ENCODE peak calls at places on chromosomes 4 and X, in seven cellular contexts. One of them, this sample, is unnamed.

GRCh38 chr4:1201851-1202525 is 29.6 kb upstream of the SPON2 start:
- DNase-seq in fibroblast of lung: peak; percentile 98
- DNase-seq in small intestine: peak; percentile 77
- DNase-seq in endothelial cell of umbilical vein: no peak
- DNase-seq in endodermal cell: peak; percentile 30
- DNase-seq in CD4-positive, alpha-beta T cell: peak; percentile 81
- DNase-seq in CD4-positive, alpha-beta memory T cell: peak; percentile 92
- DNase-seq in this sample: no peak

GRCh38 chr4:76035146-76035545 is 724 bp downstream of the CXCL11 start:
- DNase-seq in endothelial cell of umbilical vein: no peak
- DNase-seq in fibroblast of lung: no peak
- DNase-seq in endodermal cell: no peak
- DNase-seq in CD4-positive, alpha-beta T cell: no peak
- DNase-seq in CD4-positive, alpha-beta memory T cell: no peak
- DNase-seq in small intestine: no peak
- DNase-seq in this sample: no peak

GRCh38 chr4:147984065-147984777 is 252.3 kb downstream of the ARHGAP10 start:
- DNase-seq in CD4-positive, alpha-beta memory T cell: no peak
- DNase-seq in endodermal cell: peak; percentile 87
- DNase-seq in CD4-positive, alpha-beta T cell: no peak
- DNase-seq in small intestine: peak; percentile 35
- DNase-seq in endothelial cell of umbilical vein: peak; percentile 63
- DNase-seq in fibroblast of lung: peak; percentile 58
- DNase-seq in this sample: no peak

GRCh38 chr4:76585897-76586360 is 150.9 kb downstream of the SHROOM3 start:
- DNase-seq in small intestine: peak; percentile 97
- DNase-seq in CD4-positive, alpha-beta memory T cell: no peak
- DNase-seq in fibroblast of lung: no peak
- DNase-seq in endothelial cell of umbilical vein: peak; percentile 62
- DNase-seq in endodermal cell: peak; percentile 99
- DNase-seq in CD4-positive, alpha-beta T cell: no peak
- DNase-seq in this sample: no peak

GRCh38 chr4:15013585-15013984 is 11.3 kb downstream of the CPEB2 start:
- DNase-seq in endothelial cell of umbilical vein: no peak
- DNase-seq in endodermal cell: no peak
- DNase-seq in small intestine: no peak
- DNase-seq in CD4-positive, alpha-beta T cell: no peak
- DNase-seq in CD4-positive, alpha-beta memory T cell: no peak
- DNase-seq in fibroblast of lung: peak; percentile 44
- DNase-seq in this sample: no peak

GRCh38 chrX:28628101-28628500 is 40.9 kb downstream of the IL1RAPL1 start:
- DNase-seq in endothelial cell of umbilical vein: no peak
- DNase-seq in small intestine: no peak
- DNase-seq in fibroblast of lung: peak; percentile 2
- DNase-seq in CD4-positive, alpha-beta T cell: no peak
- DNase-seq in CD4-positive, alpha-beta memory T cell: no peak
- DNase-seq in endodermal cell: no peak
- DNase-seq in this sample: no peak

GRCh38 chr4:128782875-128783614 is 26.5 kb upstream of the JADE1 start:
- DNase-seq in CD4-positive, alpha-beta T cell: no peak
- DNase-seq in CD4-positive, alpha-beta memory T cell: no peak
- DNase-seq in small intestine: no peak
- DNase-seq in fibroblast of lung: no peak
- DNase-seq in endodermal cell: no peak
- DNase-seq in endothelial cell of umbilical vein: no peak
- DNase-seq in this sample: no peak

GRCh38 chr4:76806336-76806735 is 91.6 kb downstream of the SOWAHB start:
- DNase-seq in small intestine: no peak
- DNase-seq in CD4-positive, alpha-beta T cell: no peak
- DNase-seq in endodermal cell: no peak
- DNase-seq in CD4-positive, alpha-beta memory T cell: no peak
- DNase-seq in endothelial cell of umbilical vein: no peak
- DNase-seq in fibroblast of lung: no peak
- DNase-seq in this sample: no peak

GRCh38 chr4:184599492-184600135 is 49.6 kb downstream of the CASP3 start:
- DNase-seq in endodermal cell: no peak
- DNase-seq in endothelial cell of umbilical vein: no peak
- DNase-seq in CD4-positive, alpha-beta T cell: no peak
- DNase-seq in small intestine: no peak
- DNase-seq in CD4-positive, alpha-beta memory T cell: no peak
- DNase-seq in fibroblast of lung: peak; percentile 80
- DNase-seq in this sample: no peak

GRCh38 chrX:1598876-1599790 is 7.7 kb downstream of the AKAP17A start:
- DNase-seq in CD4-positive, alpha-beta T cell: no peak
- DNase-seq in small intestine: no peak
- DNase-seq in CD4-positive, alpha-beta memory T cell: no peak
- DNase-seq in endothelial cell of umbilical vein: no peak
- DNase-seq in fibroblast of lung: no peak
- DNase-seq in endodermal cell: peak; percentile 24
- DNase-seq in this sample: no peak

GRCh38 chr4:183175631-183176232 is 76.7 kb downstream of the WWC2 start:
- DNase-seq in CD4-positive, alpha-beta T cell: no peak
- DNase-seq in fibroblast of lung: no peak
- DNase-seq in CD4-positive, alpha-beta memory T cell: no peak
- DNase-seq in endodermal cell: no peak
- DNase-seq in small intestine: no peak
- DNase-seq in endothelial cell of umbilical vein: peak; percentile 68
- DNase-seq in this sample: no peak

GRCh38 chr4:103867311-103867710 is 147.5 kb upstream of the TACR3 start:
- DNase-seq in CD4-positive, alpha-beta T cell: no peak
- DNase-seq in endodermal cell: no peak
- DNase-seq in CD4-positive, alpha-beta memory T cell: no peak
- DNase-seq in small intestine: no peak
- DNase-seq in endothelial cell of umbilical vein: no peak
- DNase-seq in fibroblast of lung: no peak
- DNase-seq in this sample: no peak

GRCh38 chr4:184356366-184356765 is 118.0 kb downstream of the IRF2 start:
- DNase-seq in endothelial cell of umbilical vein: no peak
- DNase-seq in fibroblast of lung: no peak
- DNase-seq in endodermal cell: peak; percentile 18
- DNase-seq in CD4-positive, alpha-beta T cell: no peak
- DNase-seq in small intestine: no peak
- DNase-seq in CD4-positive, alpha-beta memory T cell: no peak
- DNase-seq in this sample: no peak

GRCh38 chrX:119880076-119880475 is 8.4 kb downstream of the NDUFA1 start:
- DNase-seq in endodermal cell: no peak
- DNase-seq in CD4-positive, alpha-beta memory T cell: no peak
- DNase-seq in CD4-positive, alpha-beta T cell: no peak
- DNase-seq in endothelial cell of umbilical vein: no peak
- DNase-seq in fibroblast of lung: no peak
- DNase-seq in small intestine: no peak
- DNase-seq in this sample: no peak

GRCh38 chr4:81510643-81511189 is 39.0 kb upstream of the RASGEF1B start:
- DNase-seq in small intestine: no peak
- DNase-seq in CD4-positive, alpha-beta T cell: no peak
- DNase-seq in fibroblast of lung: no peak
- DNase-seq in CD4-positive, alpha-beta memory T cell: no peak
- DNase-seq in endodermal cell: no peak
- DNase-seq in endothelial cell of umbilical vein: no peak
- DNase-seq in this sample: no peak

GRCh38 chr4:174592985-174593335 is 70.7 kb upstream of the HPGD start:
- DNase-seq in endothelial cell of umbilical vein: no peak
- DNase-seq in fibroblast of lung: peak; percentile 78
- DNase-seq in CD4-positive, alpha-beta memory T cell: no peak
- DNase-seq in small intestine: no peak
- DNase-seq in CD4-positive, alpha-beta T cell: no peak
- DNase-seq in endodermal cell: no peak
- DNase-seq in this sample: no peak

GRCh38 chrX:850471-850916 is 219.9 kb downstream of the SHOX start:
- DNase-seq in small intestine: no peak
- DNase-seq in CD4-positive, alpha-beta memory T cell: no peak
- DNase-seq in CD4-positive, alpha-beta T cell: no peak
- DNase-seq in endodermal cell: peak; percentile 52
- DNase-seq in endothelial cell of umbilical vein: no peak
- DNase-seq in fibroblast of lung: no peak
- DNase-seq in this sample: no peak

GRCh38 chrX:136126892-136127406 is 20.4 kb upstream of the FHL1 start:
- DNase-seq in endodermal cell: no peak
- DNase-seq in CD4-positive, alpha-beta memory T cell: no peak
- DNase-seq in fibroblast of lung: peak; percentile 26
- DNase-seq in endothelial cell of umbilical vein: no peak
- DNase-seq in small intestine: no peak
- DNase-seq in CD4-positive, alpha-beta T cell: no peak
- DNase-seq in this sample: no peak

GRCh38 chrX:137194164-137194563 is 160.4 kb upstream of the GPR101 start:
- DNase-seq in CD4-positive, alpha-beta T cell: no peak
- DNase-seq in endodermal cell: peak; percentile 85
- DNase-seq in fibroblast of lung: peak; percentile 27
- DNase-seq in endothelial cell of umbilical vein: peak; percentile 5
- DNase-seq in CD4-positive, alpha-beta memory T cell: no peak
- DNase-seq in small intestine: peak; percentile 10
- DNase-seq in this sample: no peak

GRCh38 chr4:155809835-155810234 is 51.0 kb downstream of the GUCY1B1 start:
- DNase-seq in endothelial cell of umbilical vein: peak; percentile 58
- DNase-seq in CD4-positive, alpha-beta T cell: no peak
- DNase-seq in CD4-positive, alpha-beta memory T cell: no peak
- DNase-seq in small intestine: peak; percentile 81
- DNase-seq in fibroblast of lung: peak; percentile 95
- DNase-seq in endodermal cell: no peak
- DNase-seq in this sample: no peak

GRCh38 chrX:139194571-139195280 is 335.8 kb upstream of the F9 start:
- DNase-seq in endodermal cell: peak; percentile 62
- DNase-seq in small intestine: peak; percentile 5
- DNase-seq in fibroblast of lung: no peak
- DNase-seq in CD4-positive, alpha-beta T cell: no peak
- DNase-seq in CD4-positive, alpha-beta memory T cell: no peak
- DNase-seq in endothelial cell of umbilical vein: no peak
- DNase-seq in this sample: no peak

GRCh38 chr4:77697860-77698599 is 92.4 kb downstream of the CXCL13 start:
- DNase-seq in CD4-positive, alpha-beta T cell: no peak
- DNase-seq in endodermal cell: peak; percentile 75
- DNase-seq in CD4-positive, alpha-beta memory T cell: no peak
- DNase-seq in small intestine: peak; percentile 89
- DNase-seq in endothelial cell of umbilical vein: peak; percentile 89
- DNase-seq in fibroblast of lung: peak; percentile 85
- DNase-seq in this sample: peak; percentile 12

GRCh38 chr4:24988776-24989175 is 42.0 kb downstream of the LGI2 start:
- DNase-seq in endothelial cell of umbilical vein: peak; percentile 61
- DNase-seq in small intestine: no peak
- DNase-seq in CD4-positive, alpha-beta memory T cell: no peak
- DNase-seq in endodermal cell: peak; percentile 87
- DNase-seq in CD4-positive, alpha-beta T cell: no peak
- DNase-seq in fibroblast of lung: peak; percentile 62
- DNase-seq in this sample: no peak

GRCh38 chr4:98260047-98260578 is 1.1 kb upstream of the RAP1GDS1 start:
- DNase-seq in CD4-positive, alpha-beta memory T cell: no peak
- DNase-seq in CD4-positive, alpha-beta T cell: peak; percentile 8
- DNase-seq in fibroblast of lung: no peak
- DNase-seq in endothelial cell of umbilical vein: peak; percentile 58
- DNase-seq in small intestine: peak; percentile 65
- DNase-seq in endodermal cell: peak; percentile 87
- DNase-seq in this sample: peak; percentile 64

GRCh38 chr4:153589703-153590595 is 94.1 kb upstream of the TLR2 start:
- DNase-seq in small intestine: no peak
- DNase-seq in endothelial cell of umbilical vein: no peak
- DNase-seq in endodermal cell: no peak
- DNase-seq in CD4-positive, alpha-beta memory T cell: no peak
- DNase-seq in fibroblast of lung: no peak
- DNase-seq in CD4-positive, alpha-beta T cell: no peak
- DNase-seq in this sample: no peak

GRCh38 chr4:26015133-26015651 is 101.2 kb downstream of the SMIM20 start:
- DNase-seq in small intestine: no peak
- DNase-seq in endodermal cell: peak; percentile 45
- DNase-seq in CD4-positive, alpha-beta T cell: no peak
- DNase-seq in CD4-positive, alpha-beta memory T cell: no peak
- DNase-seq in fibroblast of lung: peak; percentile 89
- DNase-seq in endothelial cell of umbilical vein: no peak
- DNase-seq in this sample: no peak

GRCh38 chrX:131841496-131842410 is 181.3 kb upstream of the STK26 start:
- DNase-seq in endodermal cell: peak; percentile 76
- DNase-seq in small intestine: peak; percentile 33
- DNase-seq in CD4-positive, alpha-beta T cell: no peak
- DNase-seq in fibroblast of lung: peak; percentile 50
- DNase-seq in CD4-positive, alpha-beta memory T cell: no peak
- DNase-seq in endothelial cell of umbilical vein: peak; percentile 19
- DNase-seq in this sample: no peak

GRCh38 chr4:4386736-4387392 is at the start of gene NSG1:
- DNase-seq in small intestine: no peak
- DNase-seq in endothelial cell of umbilical vein: no peak
- DNase-seq in endodermal cell: peak; percentile 80
- DNase-seq in CD4-positive, alpha-beta T cell: no peak
- DNase-seq in fibroblast of lung: no peak
- DNase-seq in CD4-positive, alpha-beta memory T cell: peak; percentile 66
- DNase-seq in this sample: no peak

GRCh38 chr4:8273450-8273849 is 3.9 kb downstream of the HTRA3 start:
- DNase-seq in fibroblast of lung: no peak
- DNase-seq in CD4-positive, alpha-beta memory T cell: no peak
- DNase-seq in endothelial cell of umbilical vein: no peak
- DNase-seq in small intestine: no peak
- DNase-seq in CD4-positive, alpha-beta T cell: no peak
- DNase-seq in endodermal cell: no peak
- DNase-seq in this sample: no peak
- H3K27ac ChIP-seq in fibroblast of lung: no peak overlapping the region
- H3K27ac ChIP-seq in CD4-positive, alpha-beta memory T cell: no peak overlapping the region
- H3K27ac ChIP-seq in endothelial cell of umbilical vein: no peak overlapping the region
- H3K27ac ChIP-seq in small intestine: peak overlapping the region; percentile 54
- H3K27ac ChIP-seq in CD4-positive, alpha-beta T cell: no peak overlapping the region
- H3K27ac ChIP-seq in endodermal cell: no peak overlapping the region
- H3K27ac ChIP-seq in this sample: no peak overlapping the region

GRCh38 chr4:6938237-6938636 is 28.6 kb downstream of the TBC1D14 start:
- DNase-seq in endothelial cell of umbilical vein: peak; percentile 61
- DNase-seq in fibroblast of lung: no peak
- DNase-seq in endodermal cell: no peak
- DNase-seq in CD4-positive, alpha-beta T cell: no peak
- DNase-seq in small intestine: no peak
- DNase-seq in CD4-positive, alpha-beta memory T cell: no peak
- DNase-seq in this sample: peak; percentile 30
- H3K27ac ChIP-seq in endothelial cell of umbilical vein: no peak overlapping the region
- H3K27ac ChIP-seq in fibroblast of lung: no peak overlapping the region
- H3K27ac ChIP-seq in endodermal cell: no peak overlapping the region
- H3K27ac ChIP-seq in CD4-positive, alpha-beta T cell: peak overlapping the region; percentile 45
- H3K27ac ChIP-seq in small intestine: peak overlapping the region; percentile 9
- H3K27ac ChIP-seq in CD4-positive, alpha-beta memory T cell: no peak overlapping the region
- H3K27ac ChIP-seq in this sample: peak overlapping the region; percentile 49

DNA sequence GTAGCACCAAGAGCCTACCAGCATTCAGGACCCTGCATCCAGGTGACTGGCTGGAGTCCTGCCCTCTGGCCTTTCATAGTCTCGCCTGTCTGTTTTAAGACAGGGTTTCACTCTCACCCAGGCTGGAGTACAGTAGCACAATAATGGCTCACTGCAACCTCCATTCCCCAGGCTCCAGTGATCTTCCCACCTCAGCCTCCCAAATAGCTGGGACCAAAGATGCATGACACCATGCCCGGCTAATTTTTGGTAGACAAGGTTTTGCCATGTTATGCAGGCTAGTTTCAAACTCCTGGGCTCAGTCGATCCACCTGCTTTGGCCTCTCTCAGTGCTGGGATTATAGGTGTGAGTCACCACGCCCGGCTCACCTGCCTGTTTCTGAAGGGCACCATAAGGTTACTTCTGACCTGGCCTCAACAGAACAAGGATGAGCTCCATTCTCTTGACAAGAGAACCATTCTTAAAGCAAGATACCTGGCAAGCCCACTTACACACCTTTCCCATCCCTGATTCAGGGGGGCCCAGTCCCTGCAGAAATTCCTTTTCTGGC is 6.7 kb downstream of the RPS4X start:
- DNase-seq in endothelial cell of umbilical vein: no peak
- DNase-seq in CD4-positive, alpha-beta T cell: no peak
- DNase-seq in endodermal cell: no peak
- DNase-seq in CD4-positive, alpha-beta memory T cell: no peak
- DNase-seq in fibroblast of lung: no peak
- DNase-seq in small intestine: peak; percentile 23
- DNase-seq in this sample: no peak
- H3K27ac ChIP-seq in endothelial cell of umbilical vein: peak overlapping the region; percentile 28
- H3K27ac ChIP-seq in CD4-positive, alpha-beta T cell: no peak overlapping the region
- H3K27ac ChIP-seq in endodermal cell: no peak overlapping the region
- H3K27ac ChIP-seq in CD4-positive, alpha-beta memory T cell: no peak overlapping the region
- H3K27ac ChIP-seq in fibroblast of lung: peak overlapping the region; percentile 46
- H3K27ac ChIP-seq in small intestine: peak overlapping the region; percentile 54
- H3K27ac ChIP-seq in this sample: no peak overlapping the region

GRCh38 chr4:112897548-112897947 is 151.9 kb upstream of the ANK2 start:
- DNase-seq in endothelial cell of umbilical vein: peak; percentile 6
- DNase-seq in CD4-positive, alpha-beta memory T cell: no peak
- DNase-seq in fibroblast of lung: no peak
- DNase-seq in endodermal cell: no peak
- DNase-seq in small intestine: no peak
- DNase-seq in CD4-positive, alpha-beta T cell: no peak
- DNase-seq in this sample: no peak
- H3K27ac ChIP-seq in endothelial cell of umbilical vein: no peak overlapping the region
- H3K27ac ChIP-seq in CD4-positive, alpha-beta memory T cell: no peak overlapping the region
- H3K27ac ChIP-seq in fibroblast of lung: no peak overlapping the region
- H3K27ac ChIP-seq in endodermal cell: peak overlapping the region; percentile 82
- H3K27ac ChIP-seq in small intestine: no peak overlapping the region
- H3K27ac ChIP-seq in CD4-positive, alpha-beta T cell: no peak overlapping the region
- H3K27ac ChIP-seq in this sample: peak overlapping the region; percentile 80